ENCODE peak calls at places on chromosomes 1 and 21, in seven cellular contexts. K is left lung, U is PC-3, Z is kidney, B is endothelial cell, S is neural crest cell, M is GM12865. T is an unnamed sample.

GRCh38 chr1:9181990-9182783 is 52.4 kb upstream of the H6PD start:
- DNase-seq in B (peak), M (peak), U (peak), K (peak), S (no peak), Z (peak), T (peak)

GRCh38 chr1:109623601-109624161 is 4.0 kb downstream of the AMPD2 start:
- DNase-seq in B (no peak), Z (peak), S (no peak), M (no peak), U (no peak), K (no peak), T (no peak)

GRCh38 chr1:38092256-38092655 is 45.7 kb upstream of the POU3F1 start:
- DNase-seq in M (no peak), U (no peak), K (no peak), S (no peak), Z (no peak), B (no peak), T (no peak)

GRCh38 chr1:12477936-12478611 is 139.9 kb downstream of the DHRS3 start:
- DNase-seq in U (peak), B (no peak), S (no peak), M (no peak), Z (peak), K (peak), T (peak)

GRCh38 chr1:9626201-9626608 is 25.3 kb upstream of the PIK3CD start:
- DNase-seq in B (no peak), U (no peak), Z (no peak), K (no peak), M (peak), S (no peak), T (no peak)

GRCh38 chr1:51648180-51649109 is 31.6 kb downstream of the OSBPL9 start:
- DNase-seq in M (peak), Z (no peak), B (no peak), K (no peak), U (peak), S (no peak), T (no peak)

GRCh38 chr1:17764578-17764977 is 9.4 kb downstream of the ACTL8 start:
- DNase-seq in S (no peak), M (no peak), B (no peak), Z (peak), U (no peak), K (no peak), T (no peak)

GRCh38 chr1:112263464-112263863 is 132.6 kb upstream of the CTTNBP2NL start:
- DNase-seq in S (no peak), B (no peak), K (no peak), U (peak), Z (no peak), M (no peak), T (no peak)

GRCh38 chr1:205237526-205238484 is 10.1 kb downstream of the TMCC2 start:
- DNase-seq in S (no peak), K (no peak), U (no peak), Z (no peak), B (no peak), M (peak), T (no peak)

GRCh38 chr1:158700552-158700951 is at the start of gene OR6K2:
- DNase-seq in S (no peak), Z (no peak), M (no peak), U (no peak), K (no peak), B (no peak), T (no peak)

GRCh38 chr1:109254621-109255096 is 5.3 kb downstream of the CELSR2 start:
- DNase-seq in K (peak), M (no peak), Z (peak), U (no peak), S (no peak), B (no peak), T (no peak)

GRCh38 chr1:173097001-173097400 is 46.3 kb upstream of the TNFSF18 start:
- DNase-seq in Z (no peak), U (peak), M (no peak), B (no peak), S (no peak), K (no peak), T (no peak)

GRCh38 chr1:2539312-2539907 is 9.3 kb upstream of the HES5 start:
- DNase-seq in M (peak), B (peak), S (peak), Z (no peak), U (peak), K (no peak), T (no peak)

GRCh38 chr1:55239548-55239947 is 24.4 kb upstream of the USP24 start:
- DNase-seq in B (no peak), K (no peak), S (no peak), U (no peak), Z (no peak), M (no peak), T (no peak)

GRCh38 chr1:192700834-192701271 is 64.9 kb downstream of the RGS13 start:
- DNase-seq in M (no peak), Z (no peak), B (no peak), K (no peak), U (peak), S (no peak), T (no peak)

GRCh38 chr1:186102559-186103148 is 272.4 kb downstream of the TPR start:
- DNase-seq in B (no peak), U (peak), Z (no peak), K (no peak), S (no peak), M (no peak), T (no peak)

GRCh38 chr1:163561570-163562295 is 240.0 kb downstream of the NUF2 start:
- DNase-seq in U (peak), K (no peak), B (peak), S (no peak), Z (no peak), M (no peak), T (no peak)

GRCh38 chr1:212589434-212589833 is 19.1 kb upstream of the ATF3 start:
- DNase-seq in M (no peak), Z (no peak), B (no peak), S (no peak), K (no peak), U (no peak), T (no peak)

GRCh38 chr1:212858461-212859265 is 588 bp downstream of the FLVCR1 start:
- DNase-seq in K (peak), B (no peak), U (peak), M (peak), Z (peak), S (no peak), T (no peak)

DNA sequence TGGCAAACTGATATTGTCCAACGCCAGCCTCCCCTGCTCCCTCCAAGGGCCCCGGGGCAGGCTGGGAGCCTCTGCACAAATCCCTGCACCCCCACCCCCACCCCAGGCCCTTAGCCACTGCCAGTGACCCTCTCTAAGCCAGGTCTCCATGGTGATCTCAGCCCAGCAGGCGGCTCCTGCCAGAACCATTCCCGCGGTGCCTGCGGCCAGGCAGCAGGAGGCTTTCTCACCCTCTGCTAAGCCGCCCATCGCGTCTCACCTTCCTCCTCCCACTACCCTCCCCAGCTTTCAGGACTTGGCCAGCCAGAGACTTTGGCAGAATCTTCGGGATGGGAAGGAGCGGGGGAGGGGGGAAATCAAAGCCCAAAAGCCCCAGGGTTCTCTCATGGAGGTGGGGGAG is 46.8 kb upstream of the WASF2 start:
- DNase-seq in U (no peak), M (no peak), Z (peak), B (no peak), K (no peak), S (no peak), T (no peak)
- TF ChIP-seq CTCF in U (no peak), M (no peak), Z (no peak), B (no peak), K (no peak), S (no peak), T (no peak)

GRCh38 chr1:25523512-25523911 is 19.9 kb upstream of the LDLRAP1 start:
- DNase-seq in M (peak), K (no peak), S (no peak), B (peak), U (peak), Z (no peak), T (no peak)
- TF ChIP-seq CTCF in M (peak), K (no peak), S (no peak), B (no peak), U (peak), Z (no peak), T (no peak)

GRCh38 chr21:33132054-33132453 is 62.1 kb downstream of the OLIG1 start:
- DNase-seq in Z (no peak), K (no peak), U (peak), M (peak), S (no peak), B (no peak), T (no peak)
- TF ChIP-seq CTCF in Z (no peak), K (no peak), U (peak), M (peak), S (peak), B (no peak), T (no peak)

GRCh38 chr1:235821361-235821981 is 45.2 kb downstream of the LYST start:
- DNase-seq in B (no peak), U (peak), M (no peak), S (no peak), K (no peak), Z (no peak), T (no peak)
- TF ChIP-seq CTCF in B (no peak), U (no peak), M (no peak), S (no peak), K (no peak), Z (no peak), T (no peak)

DNA sequence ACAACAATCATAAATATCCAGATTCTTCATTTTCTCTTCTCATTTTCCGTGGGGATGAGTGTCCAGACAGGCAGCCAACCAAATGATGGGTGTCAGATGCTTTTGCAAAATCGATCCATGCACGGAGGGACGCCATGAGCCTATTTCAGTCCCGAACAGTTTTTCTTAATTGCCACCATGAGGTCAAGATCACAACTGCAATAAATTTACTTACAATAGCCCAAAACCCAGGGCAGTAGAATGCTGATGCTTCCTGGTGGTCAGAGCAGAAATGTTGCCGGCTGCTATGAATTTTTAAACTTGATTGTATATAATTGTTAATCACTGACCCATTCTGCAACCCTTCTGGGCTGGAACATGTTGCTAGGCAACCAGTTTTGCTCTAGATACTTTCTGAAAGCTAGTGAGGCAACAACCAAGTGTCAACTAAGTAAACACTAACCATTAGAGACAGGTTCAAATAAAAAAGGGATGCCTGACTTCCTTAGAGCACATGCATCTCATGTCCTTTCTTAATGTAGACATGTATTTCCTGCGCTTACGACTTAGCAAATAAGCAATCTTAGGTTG is 132.6 kb upstream of the TIAM1 start:
- DNase-seq in M (no peak), K (no peak), S (no peak), U (no peak), Z (no peak), B (no peak), T (no peak)
- TF ChIP-seq CTCF in M (no peak), K (no peak), S (no peak), U (peak), Z (no peak), B (no peak), T (no peak)

DNA sequence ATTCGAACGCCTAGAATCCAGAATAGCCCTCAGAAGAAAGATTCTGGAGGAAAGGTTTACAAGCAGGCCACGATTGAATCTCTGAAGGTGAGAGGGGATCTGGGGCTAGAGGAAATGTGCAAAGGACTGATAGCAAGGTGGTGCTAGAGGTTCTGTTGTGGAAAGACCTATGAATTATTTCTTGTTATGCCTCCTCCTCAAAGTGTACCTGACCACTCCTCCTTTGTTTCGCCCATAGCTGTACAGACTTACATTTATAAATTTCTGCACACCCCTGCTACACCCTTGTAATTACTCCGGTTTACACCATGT is 986 bp downstream of the TCEANC2 start:
- DNase-seq in U (no peak), K (no peak), M (peak), S (no peak), B (no peak), Z (no peak), T (no peak)
- TF ChIP-seq CTCF in U (no peak), K (no peak), M (no peak), S (no peak), B (no peak), Z (no peak), T (no peak)

DNA sequence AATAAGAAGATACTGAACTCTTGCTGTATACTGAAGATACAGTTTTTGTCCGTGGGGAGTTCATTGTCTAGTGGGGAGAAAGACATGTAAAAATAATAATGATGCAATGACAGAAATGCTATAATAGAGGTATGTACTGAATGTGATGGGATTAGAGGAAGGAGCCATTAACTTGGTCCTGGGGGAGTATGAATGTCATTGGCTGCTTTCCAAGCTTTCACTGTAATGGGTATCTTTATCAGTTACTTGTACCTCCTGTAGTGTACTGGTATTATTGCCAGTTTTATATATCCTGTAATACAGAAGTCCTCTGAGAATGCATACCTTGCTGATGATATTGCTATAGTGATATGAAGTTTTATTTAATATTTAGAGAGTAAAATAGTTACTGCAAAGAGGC is 7.4 kb downstream of the BTBD8 start:
- DNase-seq in S (no peak), U (no peak), B (no peak), M (no peak), K (no peak), Z (no peak), T (no peak)
- TF ChIP-seq CTCF in S (no peak), U (no peak), B (no peak), M (no peak), K (no peak), Z (no peak), T (no peak)

DNA sequence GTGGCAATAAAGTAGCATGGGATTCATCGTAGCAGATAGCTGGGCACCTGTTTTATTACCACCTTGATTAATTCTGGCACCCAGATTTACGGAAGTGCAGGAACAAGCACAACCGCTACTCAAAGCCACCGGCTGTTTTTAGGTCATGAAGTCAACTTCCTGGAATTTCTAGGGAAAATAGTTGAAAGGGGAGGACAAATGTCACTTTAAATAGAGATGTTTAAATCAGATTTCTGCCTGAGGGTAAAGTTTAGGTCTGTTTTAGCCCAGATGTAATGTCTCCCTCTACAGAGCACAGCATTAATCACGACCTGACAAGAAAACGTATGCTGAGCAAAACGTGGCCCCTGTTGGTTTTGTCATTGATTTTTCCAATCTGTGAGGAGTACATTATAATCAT is 8.0 kb downstream of the ADGRL2 start:
- DNase-seq in Z (no peak), B (no peak), U (peak), K (no peak), S (no peak), M (no peak), T (no peak)
- TF ChIP-seq CTCF in Z (no peak), B (no peak), U (peak), K (no peak), S (peak), M (no peak), T (no peak)

DNA sequence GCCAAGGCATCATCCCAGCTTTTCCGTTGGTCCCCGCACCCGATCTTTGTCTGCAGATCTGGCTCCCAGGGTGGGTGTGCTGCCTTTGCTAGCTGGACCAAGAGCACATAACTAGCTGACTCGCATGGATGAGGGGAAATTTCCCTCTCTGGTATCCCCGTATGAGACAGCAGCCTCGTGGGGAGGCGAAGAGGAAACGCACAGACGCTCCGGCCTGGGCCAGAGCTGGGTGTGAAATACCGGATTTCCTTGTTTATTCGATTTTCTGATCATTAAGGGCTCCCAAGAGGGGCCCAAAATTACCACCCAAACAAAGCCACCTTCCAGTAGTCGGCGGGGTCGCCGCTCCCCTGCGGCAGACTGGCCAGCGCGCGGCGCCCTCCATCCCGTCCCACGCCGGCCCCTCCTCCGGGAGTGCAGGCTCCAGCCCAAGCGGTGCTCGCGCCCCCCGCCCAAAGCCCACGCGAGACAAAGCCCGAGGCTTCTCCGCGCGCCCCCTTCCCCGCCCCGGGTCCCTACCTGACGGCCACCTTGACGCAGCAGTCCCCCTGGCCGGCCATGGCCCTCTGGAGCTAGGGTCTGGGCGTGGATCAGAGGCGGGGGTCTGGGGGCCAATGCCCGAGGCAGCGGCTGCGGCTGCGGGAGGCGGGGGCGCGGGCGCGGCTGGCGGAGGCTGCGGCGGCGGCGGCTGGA is 544 bp downstream of the KIF21B start:
- DNase-seq in M (peak), S (peak), B (peak), K (peak), Z (peak), U (no peak), T (no peak)
- TF ChIP-seq CTCF in M (no peak), S (peak), B (no peak), K (no peak), Z (no peak), U (no peak), T (no peak)

DNA sequence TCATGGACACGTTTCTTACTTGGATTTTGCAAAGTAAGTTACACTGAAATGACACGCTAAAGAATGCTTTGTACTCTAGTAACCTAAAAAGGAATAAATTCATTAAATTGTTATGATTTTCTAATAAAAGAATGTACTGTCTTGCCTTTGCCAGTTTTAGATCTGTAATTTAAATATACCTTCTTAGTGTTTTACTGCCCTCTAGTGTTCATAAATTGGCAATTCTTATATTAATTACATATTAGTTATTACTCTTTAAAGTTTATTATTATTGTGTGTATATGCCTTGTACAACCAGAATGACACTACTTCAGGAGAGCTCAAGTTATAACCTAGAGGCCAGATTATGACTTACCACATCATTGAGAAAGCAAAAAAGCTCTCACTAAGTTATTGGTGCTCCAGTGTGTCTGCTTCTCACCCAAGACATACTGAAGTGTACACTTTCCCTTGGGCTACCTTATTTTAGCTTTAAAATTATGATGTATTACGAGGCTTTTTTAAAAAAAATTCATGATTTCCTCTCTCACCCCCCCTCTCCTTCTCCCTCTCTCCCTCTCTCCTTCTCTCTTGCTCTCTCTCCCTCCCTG is 169.9 kb downstream of the HS2ST1 start:
- DNase-seq in M (peak), S (no peak), Z (no peak), U (peak), B (no peak), K (no peak), T (no peak)
- TF ChIP-seq CTCF in M (peak), S (peak), Z (peak), U (peak), B (peak), K (peak), T (peak)